ENCODE peak calls at places on chromosomes 12 and 14, in seven cellular contexts. H is cardiac muscle cell, X is WERI-Rb-1, J is SK-N-MC, Q is aorta, C is heart right ventricle, N is BJ. I is an unnamed sample.

GRCh38 chr14:85531594-85532391 is 1.8 kb downstream of the FLRT2 start:
- DNase-seq in C (peak; percentile 52), Q (peak; percentile 75), N (no peak), X (peak; percentile 70), J (no peak), H (peak; percentile 53), I (peak; percentile 51)

GRCh38 chr12:104218935-104219334 is 3.4 kb downstream of the TXNRD1 start:
- DNase-seq in N (no peak), H (no peak), J (peak; percentile 6), Q (no peak), C (no peak), X (no peak), I (no peak)

GRCh38 chr12:60279224-60279623 is 683.4 kb downstream of the SLC16A7 start:
- DNase-seq in X (no peak), J (no peak), C (no peak), H (no peak), N (peak; percentile 15), Q (no peak), I (no peak)

GRCh38 chr12:20421338-20421890 is 53.1 kb downstream of the PDE3A start:
- DNase-seq in X (no peak), Q (no peak), C (no peak), H (peak; percentile 36), J (no peak), N (no peak), I (no peak)

GRCh38 chr14:61542848-61543790 is 152.2 kb upstream of the HIF1A start:
- DNase-seq in J (no peak), C (no peak), N (no peak), H (no peak), X (no peak), Q (no peak), I (no peak)

GRCh38 chr14:96614528-96614927 is 112.3 kb downstream of the PAPOLA start:
- DNase-seq in H (no peak), N (no peak), X (peak; percentile 93), J (no peak), C (no peak), Q (no peak), I (no peak)

GRCh38 chr14:89912667-89913211 is 41.8 kb downstream of the EFCAB11 start:
- DNase-seq in H (no peak), Q (peak; percentile 64), C (peak; percentile 16), N (peak; percentile 98), J (no peak), X (no peak), I (peak; percentile 50)

GRCh38 chr14:56555921-56556570 is 23.6 kb upstream of the TMEM260 start:
- DNase-seq in X (no peak), J (peak; percentile 67), N (no peak), Q (no peak), C (no peak), H (peak; percentile 35), I (no peak)

GRCh38 chr14:74293621-74294020 is 9.1 kb downstream of the ABCD4 start:
- DNase-seq in C (no peak), Q (no peak), H (no peak), J (no peak), X (no peak), N (no peak), I (no peak)

GRCh38 chr12:127712561-127712960 is 554.4 kb upstream of the TMEM132C start:
- DNase-seq in N (no peak), J (no peak), Q (no peak), X (no peak), H (no peak), C (no peak), I (no peak)

GRCh38 chr12:16325426-16325825 is 22.0 kb upstream of the MGST1 start:
- DNase-seq in N (no peak), H (no peak), Q (no peak), X (no peak), C (no peak), J (no peak), I (no peak)

GRCh38 chr12:29731556-29731955 is 52.2 kb downstream of the TMTC1 start:
- DNase-seq in N (no peak), H (no peak), X (no peak), J (no peak), C (no peak), Q (no peak), I (no peak)

GRCh38 chr14:73477618-73478266 is 13.0 kb upstream of the RIOX1 start:
- DNase-seq in N (no peak), X (no peak), Q (no peak), C (no peak), J (no peak), H (no peak), I (no peak)

DNA sequence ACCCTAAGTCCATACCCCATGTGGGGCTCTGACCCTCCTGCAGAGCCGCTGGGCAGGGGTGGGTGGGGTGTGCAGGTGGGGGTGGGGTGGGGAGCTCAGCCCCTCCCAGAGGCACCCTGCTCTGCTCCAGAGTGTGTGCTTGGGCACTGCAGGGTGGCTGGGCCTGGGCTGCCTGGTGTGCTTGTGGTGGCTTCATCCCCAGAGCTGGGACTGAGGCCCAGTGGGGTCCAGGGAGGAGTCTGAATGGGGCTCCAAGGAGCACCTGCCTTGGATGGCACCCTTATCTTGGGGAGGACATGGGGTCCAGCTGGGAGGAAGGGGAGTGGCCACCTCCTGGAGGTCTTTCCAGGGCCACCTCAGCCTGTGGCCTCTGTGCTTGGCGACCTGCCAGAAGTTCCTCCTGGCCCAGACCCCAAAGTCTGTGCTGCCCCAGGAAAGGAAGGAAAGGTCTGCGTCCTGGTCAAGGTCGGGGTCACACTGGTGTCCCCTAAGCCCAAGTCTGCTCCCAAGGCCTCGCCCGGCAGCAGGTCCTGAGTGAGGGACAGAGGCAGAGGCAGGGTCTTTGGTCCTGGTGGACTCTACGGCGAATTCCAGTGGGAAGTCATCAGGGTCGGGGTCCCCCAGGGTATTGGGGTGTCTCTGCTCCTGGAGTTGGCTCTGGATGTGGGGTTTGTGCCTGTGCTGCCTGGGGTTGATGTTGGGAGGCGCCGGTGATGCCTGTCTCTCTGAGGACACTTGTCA is 373.4 kb downstream of the TMEM121 start:
- DNase-seq in Q (peak; percentile 31), C (peak; percentile 1), J (no peak), H (no peak), X (no peak), N (no peak), I (no peak)
- H3K4me3 ChIP-seq in Q (no peak overlapping the region), C (no peak overlapping the region), J (no peak overlapping the region), H (no peak overlapping the region), X (no peak overlapping the region), N (no peak overlapping the region), I (no peak overlapping the region)

GRCh38 chr12:133106253-133106652 is 23.8 kb downstream of the ZNF891 start:
- DNase-seq in H (no peak), J (no peak), C (no peak), X (no peak), Q (no peak), N (no peak), I (no peak)
- H3K4me3 ChIP-seq in H (no peak overlapping the region), J (no peak overlapping the region), C (no peak overlapping the region), X (no peak overlapping the region), Q (peak overlapping the region; percentile 32), N (no peak overlapping the region), I (no peak overlapping the region)

GRCh38 chr12:70983692-70984091 is 63.2 kb upstream of the PTPRR start:
- DNase-seq in J (no peak), N (no peak), H (no peak), C (no peak), X (no peak), Q (no peak), I (no peak)
- H3K4me3 ChIP-seq in J (no peak overlapping the region), N (no peak overlapping the region), H (no peak overlapping the region), C (no peak overlapping the region), X (no peak overlapping the region), Q (no peak overlapping the region), I (no peak overlapping the region)

GRCh38 chr12:66598081-66598480 is 80.8 kb downstream of the GRIP1 start:
- DNase-seq in X (no peak), Q (no peak), C (no peak), N (no peak), J (no peak), H (no peak), I (no peak)
- H3K4me3 ChIP-seq in X (no peak overlapping the region), Q (no peak overlapping the region), C (no peak overlapping the region), N (no peak overlapping the region), J (no peak overlapping the region), H (no peak overlapping the region), I (no peak overlapping the region)

DNA sequence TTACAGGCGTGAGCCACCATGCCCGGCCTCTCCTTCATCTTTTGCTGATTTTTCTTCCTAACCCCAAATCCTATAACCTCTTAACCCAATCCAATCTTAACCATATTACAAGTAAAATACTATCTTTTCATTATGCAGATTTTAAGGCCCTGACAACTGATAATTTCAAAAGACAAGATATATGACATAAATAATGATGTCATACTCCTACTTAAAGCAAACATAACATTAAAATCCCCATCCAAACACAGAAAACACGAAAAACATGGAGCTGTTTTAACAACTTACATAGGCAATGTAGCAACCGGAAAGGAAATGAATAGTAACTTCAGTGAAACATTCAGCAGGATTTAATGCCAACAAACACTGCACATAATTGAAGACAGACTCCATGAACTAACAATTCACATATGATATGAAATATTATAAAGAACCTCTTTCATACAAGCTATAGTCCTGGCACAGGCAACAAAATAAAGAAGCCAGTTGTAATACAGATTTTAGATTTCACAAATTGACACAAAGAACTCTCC is 21.5 kb downstream of the USP44 start:
- DNase-seq in C (no peak), Q (no peak), X (no peak), N (no peak), J (peak; percentile 55), H (no peak), I (no peak)
- H3K4me3 ChIP-seq in C (no peak overlapping the region), Q (no peak overlapping the region), X (no peak overlapping the region), N (no peak overlapping the region), J (peak overlapping the region; percentile 51), H (no peak overlapping the region), I (no peak overlapping the region)

I was measured in lower lobe of right lung.